ENCODE peak calls at places on chromosomes 3 and 15, in five cellular contexts. One of them, this sample, is unnamed.

GRCh38 chr15:83118968-83119367 is 11.5 kb downstream of the TM6SF1 start:
- DNase-seq in AG08395: no peak
- DNase-seq in prostate gland: no peak
- DNase-seq in fibroblast of lung: no peak
- DNase-seq in GM13977: no peak
- DNase-seq in this sample: no peak

GRCh38 chr3:41808152-41808551 is 153.8 kb downstream of the ULK4 start:
- DNase-seq in AG08395: peak; percentile 61
- DNase-seq in prostate gland: no peak
- DNase-seq in fibroblast of lung: peak; percentile 36
- DNase-seq in GM13977: no peak
- DNase-seq in this sample: peak; percentile 12

GRCh38 chr3:140706360-140706759 is 28.5 kb downstream of the TRIM42 start:
- DNase-seq in AG08395: no peak
- DNase-seq in prostate gland: no peak
- DNase-seq in fibroblast of lung: no peak
- DNase-seq in GM13977: no peak
- DNase-seq in this sample: no peak

GRCh38 chr3:5002174-5002870 is 23.1 kb downstream of the BHLHE40 start:
- DNase-seq in AG08395: no peak
- DNase-seq in prostate gland: no peak
- DNase-seq in fibroblast of lung: no peak
- DNase-seq in GM13977: no peak
- DNase-seq in this sample: no peak

GRCh38 chr15:51366071-51366470 is 24.6 kb downstream of the GLDN start:
- DNase-seq in AG08395: no peak
- DNase-seq in prostate gland: no peak
- DNase-seq in fibroblast of lung: no peak
- DNase-seq in GM13977: no peak
- DNase-seq in this sample: no peak

GRCh38 chr15:63440265-63440648 is 58.6 kb upstream of the CA12 start:
- DNase-seq in AG08395: no peak
- DNase-seq in prostate gland: no peak
- DNase-seq in fibroblast of lung: no peak
- DNase-seq in GM13977: no peak
- DNase-seq in this sample: no peak

GRCh38 chr3:71118406-71118805 is 465.1 kb downstream of the FOXP1 start:
- DNase-seq in AG08395: no peak
- DNase-seq in prostate gland: no peak
- DNase-seq in fibroblast of lung: no peak
- DNase-seq in GM13977: no peak
- DNase-seq in this sample: no peak

GRCh38 chr15:100229181-100230163 is 112.3 kb downstream of the ADAMTS17 start:
- DNase-seq in AG08395: no peak
- DNase-seq in prostate gland: no peak
- DNase-seq in fibroblast of lung: no peak
- DNase-seq in GM13977: no peak
- DNase-seq in this sample: no peak

GRCh38 chr15:66733976-66734375 is 31.9 kb downstream of the SMAD6 start:
- DNase-seq in AG08395: no peak
- DNase-seq in prostate gland: no peak
- DNase-seq in fibroblast of lung: no peak
- DNase-seq in GM13977: no peak
- DNase-seq in this sample: no peak

GRCh38 chr3:121663171-121663847 is 2.6 kb upstream of the HCLS1 start:
- DNase-seq in AG08395: no peak
- DNase-seq in prostate gland: no peak
- DNase-seq in fibroblast of lung: no peak
- DNase-seq in GM13977: no peak
- DNase-seq in this sample: no peak

GRCh38 chr3:42961633-42962032 is 17.5 kb upstream of the GASK1A start:
- DNase-seq in AG08395: peak; percentile 72
- DNase-seq in prostate gland: peak; percentile 36
- DNase-seq in fibroblast of lung: peak; percentile 80
- DNase-seq in GM13977: peak; percentile 39
- DNase-seq in this sample: peak; percentile 42

GRCh38 chr3:41933154-41933676 is 28.7 kb downstream of the ULK4 start:
- DNase-seq in AG08395: peak; percentile 50
- DNase-seq in prostate gland: peak; percentile 60
- DNase-seq in fibroblast of lung: peak; percentile 96
- DNase-seq in GM13977: no peak
- DNase-seq in this sample: peak; percentile 80

This sample was measured in foreskin fibroblast.